ENCODE peak calls at places on chromosomes 13 and 19, in seven cellular contexts. Z is omental fat pad; G is activated naive CD4-positive, alpha-beta T cell treated with anti-CD3 and anti-CD28 coated beads, Interleukin-2, amount 10 ng/mL, durations not matched to agents 7 days and 5 days; L is heart left ventricle; F is RWPE1; A is endodermal cell; Q is AG08395. P is an unnamed sample.

GRCh38 chr19:18091217-18091608 is 4.5 kb upstream of the IL12RB1 start:
- DNase-seq in A (no peak), L (peak), Q (no peak), F (no peak), Z (no peak), G (peak), P (peak)

GRCh38 chr13:38213307-38213706 is 136.3 kb upstream of the UFM1 start:
- DNase-seq in F (peak), Q (no peak), A (no peak), L (no peak), G (no peak), Z (no peak), P (no peak)

GRCh38 chr19:10557603-10558197 is 8.1 kb downstream of the KRI1 start:
- DNase-seq in F (no peak), G (no peak), Q (no peak), Z (no peak), A (no peak), L (no peak), P (no peak)

GRCh38 chr19:49997709-49998108 is 27.5 kb downstream of the VRK3 start:
- DNase-seq in Z (no peak), F (peak), A (peak), L (no peak), G (peak), Q (peak), P (peak)

GRCh38 chr19:28956971-28957370 is 256.0 kb downstream of the UQCRFS1 start:
- DNase-seq in F (no peak), Z (no peak), Q (no peak), A (peak), G (no peak), L (no peak), P (no peak)

GRCh38 chr19:27975419-27976005 is 1237.4 kb downstream of the UQCRFS1 start:
- DNase-seq in F (no peak), G (no peak), Z (no peak), Q (no peak), L (no peak), A (no peak), P (no peak)

GRCh38 chr19:51660975-51661600 is 14.5 kb upstream of the SIGLEC14 start:
- DNase-seq in G (peak), L (peak), Z (peak), Q (peak), F (peak), A (peak), P (peak)

GRCh38 chr13:30819136-30819875 is 84.0 kb downstream of the ALOX5AP start:
- DNase-seq in G (no peak), F (no peak), Q (no peak), L (no peak), A (no peak), Z (no peak), P (no peak)

GRCh38 chr19:41548954-41549688 is 26.8 kb upstream of the CEACAM21 start:
- DNase-seq in L (no peak), G (peak), Q (no peak), F (no peak), Z (no peak), A (peak), P (peak)

GRCh38 chr13:44271031-44271433 is 102.6 kb upstream of the SERP2 start:
- DNase-seq in F (peak), Q (no peak), A (no peak), Z (no peak), L (no peak), G (no peak), P (no peak)

GRCh38 chr19:17902701-17903100 is 30.1 kb upstream of the CCDC124 start:
- DNase-seq in L (no peak), Q (peak), Z (no peak), F (peak), G (no peak), A (no peak), P (no peak)

GRCh38 chr13:75195479-75196111 is 286.4 kb downstream of the TBC1D4 start:
- DNase-seq in L (no peak), G (no peak), F (no peak), Q (no peak), Z (no peak), A (peak), P (no peak)

GRCh38 chr19:31969110-31969509 is 376.3 kb upstream of the ZNF507 start:
- DNase-seq in A (no peak), G (no peak), L (no peak), Q (no peak), Z (no peak), F (no peak), P (no peak)

GRCh38 chr19:4581381-4582111 is 22.1 kb upstream of the SEMA6B start:
- DNase-seq in Z (no peak), Q (no peak), F (no peak), L (no peak), A (peak), G (no peak), P (peak)

GRCh38 chr13:105814219-105814901 is 721.1 kb downstream of the EFNB2 start:
- DNase-seq in L (no peak), F (peak), G (no peak), Q (no peak), Z (no peak), A (no peak), P (no peak)

GRCh38 chr13:45860240-45860639 is 8.7 kb upstream of the SIAH3 start:
- DNase-seq in Z (no peak), Q (no peak), G (no peak), F (no peak), A (no peak), L (no peak), P (no peak)

GRCh38 chr13:24119593-24120508 is 40.7 kb upstream of the SPATA13 start:
- DNase-seq in G (no peak), A (peak), Q (no peak), Z (no peak), F (no peak), L (no peak), P (no peak)

GRCh38 chr13:25977216-25977615 is 74.6 kb downstream of the SHISA2 start:
- DNase-seq in Z (no peak), L (no peak), Q (no peak), A (peak), G (no peak), F (no peak), P (no peak)

GRCh38 chr19:43639507-43640423 is at the start of gene CADM4:
- DNase-seq in F (peak), Q (no peak), Z (no peak), L (peak), G (peak), A (peak), P (peak)

P was measured in germinal center.